ENCODE peak calls at places on chromosomes 11 and 22, in six cellular contexts. P is A549, W is K562, Y is HepG2, L is endothelial cell of umbilical vein, K is GM12878. M is an unnamed sample.
A peak's percentile ranks its signal among the peaks of the same experiment; 100 is the strongest.

GRCh38 chr11:124256076-124256475 is at the start of gene OR8G5:
- DNase-seq in Y (no peak), P (no peak), K (no peak), L (no peak), W (no peak), M (no peak)

GRCh38 chr11:78268516-78269410 is 80.0 kb downstream of the USP35 start:
- DNase-seq in P (no peak), L (peak; percentile 30), K (no peak), W (no peak), Y (no peak), M (no peak)

GRCh38 chr22:24432059-24432853 is 4.9 kb downstream of the ADORA2A start:
- DNase-seq in Y (no peak), K (no peak), P (no peak), L (no peak), W (peak; percentile 44), M (no peak)

GRCh38 chr11:125960771-125961170 is 14.9 kb downstream of the VSIG10L2 start:
- DNase-seq in W (no peak), P (no peak), L (no peak), Y (no peak), K (no peak), M (no peak)

GRCh38 chr22:20783844-20784723 is 10.2 kb downstream of the SERPIND1 start:
- DNase-seq in Y (peak; percentile 70), K (peak; percentile 28), L (peak; percentile 85), W (peak; percentile 97), P (peak; percentile 62), M (peak; percentile 77)

GRCh38 chr11:776459-777287 is 614 bp downstream of the GATD1 start:
- DNase-seq in W (peak; percentile 90), Y (no peak), L (peak; percentile 26), P (no peak), K (no peak), M (peak; percentile 68)

GRCh38 chr11:9280655-9281301 is 15.6 kb upstream of the DENND5A start:
- DNase-seq in Y (no peak), W (no peak), K (peak; percentile 58), P (no peak), L (peak; percentile 41), M (peak; percentile 76)

GRCh38 chr11:65058012-65058411 is 341 bp downstream of the NAALADL1 start:
- DNase-seq in L (no peak), W (no peak), Y (no peak), K (no peak), P (no peak), M (no peak)

GRCh38 chr22:27686534-27686933 is 115.0 kb downstream of the MN1 start:
- DNase-seq in K (no peak), P (peak; percentile 85), W (no peak), Y (peak; percentile 39), L (peak; percentile 87), M (no peak)

GRCh38 chr11:29530961-29531360 is 485.9 kb downstream of the KCNA4 start:
- DNase-seq in W (no peak), L (no peak), Y (no peak), K (no peak), P (no peak), M (no peak)

GRCh38 chr11:29527391-29527936 is 489.4 kb downstream of the KCNA4 start:
- DNase-seq in W (no peak), Y (peak; percentile 35), L (peak; percentile 67), K (no peak), P (peak; percentile 65), M (peak; percentile 91)
- TF ChIP-seq CTCF in W (no peak), Y (no peak), L (peak; percentile 46), K (peak; percentile 29), P (peak; percentile 27), M (peak; percentile 65)

DNA sequence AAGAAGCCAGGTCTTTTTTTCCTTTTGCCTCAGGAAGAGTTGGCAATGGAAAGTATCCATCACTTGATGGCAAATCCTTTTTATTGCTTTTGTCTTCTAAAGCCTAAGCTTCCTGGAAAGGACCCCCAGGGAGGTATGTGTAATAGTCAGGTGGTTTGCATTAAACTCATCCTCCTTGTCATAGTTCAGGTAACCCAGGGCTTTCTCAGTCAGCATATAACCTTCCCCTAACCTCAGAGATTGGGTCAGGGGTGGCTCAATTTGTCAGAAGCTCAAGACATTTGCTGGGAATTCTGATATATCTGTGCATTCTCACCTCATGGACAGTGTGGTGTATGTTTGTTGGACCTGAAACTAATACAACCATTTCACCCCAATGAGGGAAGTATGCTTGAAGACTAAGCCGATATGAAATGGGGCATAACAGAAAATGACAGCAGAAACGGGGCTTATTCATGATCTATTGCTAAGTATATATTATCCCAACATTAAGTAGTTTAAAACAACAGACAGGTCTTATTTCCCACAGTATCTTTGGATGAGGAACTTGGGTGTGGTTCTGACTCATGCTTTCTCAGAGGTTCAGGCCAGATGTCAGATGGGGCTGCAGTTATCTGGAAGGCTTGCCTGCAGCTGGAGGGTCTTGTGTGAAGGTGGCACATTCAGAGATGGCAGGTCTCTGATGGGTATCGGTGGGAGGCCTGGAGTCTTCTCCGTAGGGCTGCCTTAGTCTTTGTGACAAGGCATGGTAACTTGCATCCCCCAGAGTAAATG is 135.8 kb upstream of the SPON1 start:
- DNase-seq in Y (no peak), P (no peak), K (no peak), W (peak; percentile 13), L (no peak), M (no peak)
- TF ChIP-seq MYC in Y (no peak), P (no peak), K (no peak), W (no peak), L (no peak), M (no peak)

DNA sequence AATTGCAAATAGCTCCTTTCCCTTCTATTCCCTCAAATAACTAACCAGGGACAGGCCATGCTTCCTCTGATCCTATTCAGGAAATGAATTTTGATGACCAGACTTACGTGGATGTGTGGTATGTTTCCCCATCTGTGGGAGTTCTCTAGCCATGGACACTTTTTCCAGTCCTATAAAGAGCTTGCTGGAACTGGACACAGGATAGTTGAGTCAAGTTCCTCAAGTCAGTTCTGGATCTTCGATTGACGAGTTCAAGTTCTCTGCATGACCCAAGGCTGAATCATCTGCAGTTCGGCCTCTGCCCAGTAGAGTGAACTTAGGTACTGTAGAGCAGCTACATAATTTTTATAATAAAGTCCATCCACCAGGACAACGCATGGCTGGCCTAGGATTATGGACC is 52.7 kb upstream of the CCND1 start:
- DNase-seq in P (peak; percentile 66), Y (peak; percentile 28), L (peak; percentile 50), W (no peak), K (no peak), M (no peak)
- TF ChIP-seq MAX in P (peak; percentile 57), Y (no peak), L (no peak), W (no peak), K (no peak), M (no peak)

GRCh38 chr11:35619754-35620640 is 1.7 kb downstream of the FJX1 start:
- DNase-seq in W (peak; percentile 31), L (peak; percentile 43), Y (peak; percentile 38), K (no peak), P (peak; percentile 18), M (no peak)
- TF ChIP-seq CTCF in W (no peak), L (no peak), Y (no peak), K (no peak), P (no peak), M (no peak)